ENCODE peak calls at places on chromosome 3, in five cellular contexts. One of them, this sample, is unnamed.

GRCh38 chr3:122324871-122325323 is at the start of gene CSTA:
- DNase-seq in sigmoid colon: no peak
- DNase-seq in lower leg skin: no peak
- DNase-seq in breast epithelium: no peak
- DNase-seq in GM12891: no peak
- DNase-seq in this sample: no peak

GRCh38 chr3:30319713-30320112 is 286.7 kb upstream of the TGFBR2 start:
- DNase-seq in breast epithelium: no peak
- DNase-seq in lower leg skin: peak
- DNase-seq in sigmoid colon: no peak
- DNase-seq in GM12891: no peak
- DNase-seq in this sample: no peak

GRCh38 chr3:148400754-148401153 is 296.9 kb upstream of the AGTR1 start:
- DNase-seq in breast epithelium: no peak
- DNase-seq in lower leg skin: no peak
- DNase-seq in GM12891: no peak
- DNase-seq in sigmoid colon: no peak
- DNase-seq in this sample: no peak

GRCh38 chr3:182241777-182242556 is 530.2 kb downstream of the SOX2 start:
- DNase-seq in lower leg skin: peak
- DNase-seq in sigmoid colon: peak
- DNase-seq in breast epithelium: no peak
- DNase-seq in GM12891: no peak
- DNase-seq in this sample: no peak

GRCh38 chr3:49469037-49469875 is 811 bp upstream of the DAG1 start:
- DNase-seq in breast epithelium: peak
- DNase-seq in lower leg skin: peak
- DNase-seq in sigmoid colon: peak
- DNase-seq in GM12891: no peak
- DNase-seq in this sample: no peak

GRCh38 chr3:134033315-134033996 is 3.7 kb upstream of the SLCO2A1 start:
- DNase-seq in breast epithelium: no peak
- DNase-seq in sigmoid colon: peak
- DNase-seq in lower leg skin: no peak
- DNase-seq in GM12891: no peak
- DNase-seq in this sample: no peak

GRCh38 chr3:146209371-146209770 is 41.5 kb downstream of the PLSCR4 start:
- DNase-seq in sigmoid colon: no peak
- DNase-seq in lower leg skin: no peak
- DNase-seq in GM12891: no peak
- DNase-seq in breast epithelium: no peak
- DNase-seq in this sample: no peak

GRCh38 chr3:50512131-50512530 is 8.7 kb upstream of the CACNA2D2 start:
- DNase-seq in sigmoid colon: no peak
- DNase-seq in GM12891: no peak
- DNase-seq in breast epithelium: no peak
- DNase-seq in lower leg skin: no peak
- DNase-seq in this sample: no peak

GRCh38 chr3:84265768-84266167 is 693.0 kb upstream of the CADM2 start:
- DNase-seq in breast epithelium: no peak
- DNase-seq in lower leg skin: no peak
- DNase-seq in GM12891: no peak
- DNase-seq in sigmoid colon: no peak
- DNase-seq in this sample: no peak

GRCh38 chr3:123120546-123120945 is 53.7 kb downstream of the PDIA5 start:
- DNase-seq in sigmoid colon: no peak
- DNase-seq in lower leg skin: no peak
- DNase-seq in GM12891: no peak
- DNase-seq in breast epithelium: no peak
- DNase-seq in this sample: no peak

GRCh38 chr3:11705049-11705448 is 61.3 kb upstream of the VGLL4 start:
- DNase-seq in sigmoid colon: no peak
- DNase-seq in lower leg skin: no peak
- DNase-seq in breast epithelium: no peak
- DNase-seq in GM12891: no peak
- DNase-seq in this sample: no peak

GRCh38 chr3:88168171-88168570 is 18.4 kb downstream of the C3orf38 start:
- DNase-seq in GM12891: no peak
- DNase-seq in lower leg skin: no peak
- DNase-seq in sigmoid colon: no peak
- DNase-seq in breast epithelium: no peak
- DNase-seq in this sample: no peak
- TF ChIP-seq POLR2A in GM12891: no peak
- TF ChIP-seq POLR2A in lower leg skin: no peak
- TF ChIP-seq POLR2A in sigmoid colon: no peak
- TF ChIP-seq POLR2A in breast epithelium: no peak
- TF ChIP-seq POLR2A in this sample: no peak

GRCh38 chr3:60600848-60601247 is 650.4 kb downstream of the FHIT start:
- DNase-seq in sigmoid colon: no peak
- DNase-seq in GM12891: no peak
- DNase-seq in lower leg skin: no peak
- DNase-seq in breast epithelium: no peak
- DNase-seq in this sample: no peak

GRCh38 chr3:60599586-60599985 is 651.7 kb downstream of the FHIT start:
- DNase-seq in breast epithelium: no peak
- DNase-seq in lower leg skin: no peak
- DNase-seq in sigmoid colon: no peak
- DNase-seq in GM12891: no peak
- DNase-seq in this sample: no peak

GRCh38 chr3:60598668-60599067 is 652.6 kb downstream of the FHIT start:
- DNase-seq in lower leg skin: no peak
- DNase-seq in GM12891: no peak
- DNase-seq in sigmoid colon: no peak
- DNase-seq in breast epithelium: no peak
- DNase-seq in this sample: no peak

GRCh38 chr3:60609446-60609845 is 641.8 kb downstream of the FHIT start:
- DNase-seq in breast epithelium: no peak
- DNase-seq in GM12891: no peak
- DNase-seq in sigmoid colon: no peak
- DNase-seq in lower leg skin: no peak
- DNase-seq in this sample: no peak

DNA sequence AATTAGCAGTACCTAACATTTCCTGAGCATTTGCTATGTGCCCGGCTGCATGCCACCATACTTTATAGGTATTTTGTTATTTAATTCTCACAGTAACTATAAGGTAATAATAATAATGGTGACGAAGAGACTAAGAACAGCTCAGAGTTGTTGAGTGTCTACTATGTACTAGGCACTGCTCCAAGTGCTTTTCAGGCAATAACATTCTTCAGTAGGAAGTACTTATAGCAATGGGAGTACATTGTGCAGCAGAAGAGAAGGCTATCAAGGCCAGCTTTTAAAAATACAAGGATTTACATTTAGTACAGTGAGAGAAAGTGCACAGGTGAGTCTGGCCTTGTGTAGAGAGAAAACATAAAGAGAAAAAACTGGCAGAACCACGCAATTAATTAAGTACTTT is 647.4 kb downstream of the FHIT start:
- DNase-seq in sigmoid colon: no peak
- DNase-seq in breast epithelium: no peak
- DNase-seq in lower leg skin: no peak
- DNase-seq in GM12891: no peak
- DNase-seq in this sample: no peak
- TF ChIP-seq POLR2A in sigmoid colon: no peak
- TF ChIP-seq POLR2A in breast epithelium: no peak
- TF ChIP-seq POLR2A in lower leg skin: no peak
- TF ChIP-seq POLR2A in GM12891: no peak
- TF ChIP-seq POLR2A in this sample: no peak

DNA sequence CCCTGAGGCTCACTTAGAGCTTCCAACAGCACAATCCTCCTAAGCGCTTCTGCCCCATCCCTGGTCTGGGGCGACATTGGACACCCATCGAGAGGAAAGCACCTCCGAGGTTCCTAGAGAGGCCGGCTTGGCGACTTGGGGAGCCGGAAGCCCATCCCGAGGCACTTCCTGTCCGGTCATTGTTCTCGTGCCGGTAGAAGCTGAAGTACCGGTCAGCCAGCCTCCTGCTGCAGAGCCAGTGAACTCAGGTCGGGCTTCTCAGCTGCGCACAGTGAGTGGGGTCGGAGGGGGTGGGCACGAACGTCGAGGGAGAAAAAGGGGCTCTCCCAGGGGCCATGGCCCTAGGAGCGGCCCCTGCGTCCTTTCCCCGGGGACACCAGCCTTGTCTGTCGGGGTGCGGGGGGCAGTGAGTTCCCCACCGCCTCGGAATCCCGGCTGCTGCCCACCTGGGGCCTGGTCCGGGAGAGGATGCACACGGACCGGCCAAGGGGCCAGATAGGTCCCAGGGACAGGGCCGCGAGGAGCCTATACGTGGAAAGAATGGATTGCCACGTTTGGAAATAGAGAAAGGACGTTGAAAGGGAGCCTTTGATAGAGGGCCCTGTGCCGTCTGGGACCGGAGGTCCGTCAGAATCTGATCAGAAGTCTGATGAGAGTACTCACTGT is at the start of gene ZNF35:
- DNase-seq in lower leg skin: peak
- DNase-seq in GM12891: peak
- DNase-seq in breast epithelium: peak
- DNase-seq in sigmoid colon: peak
- DNase-seq in this sample: no peak
- TF ChIP-seq POLR2A in lower leg skin: no peak
- TF ChIP-seq POLR2A in GM12891: peak
- TF ChIP-seq POLR2A in breast epithelium: no peak
- TF ChIP-seq POLR2A in sigmoid colon: no peak
- TF ChIP-seq POLR2A in this sample: no peak

GRCh38 chr3:13335062-13335461 is 85.1 kb downstream of the NUP210 start:
- DNase-seq in sigmoid colon: no peak
- DNase-seq in GM12891: no peak
- DNase-seq in breast epithelium: no peak
- DNase-seq in lower leg skin: no peak
- DNase-seq in this sample: no peak

GRCh38 chr3:13332740-13333139 is 87.4 kb downstream of the NUP210 start:
- DNase-seq in sigmoid colon: no peak
- DNase-seq in GM12891: no peak
- DNase-seq in lower leg skin: no peak
- DNase-seq in breast epithelium: no peak
- DNase-seq in this sample: no peak

GRCh38 chr3:13333236-13333897 is 86.8 kb downstream of the NUP210 start:
- DNase-seq in sigmoid colon: no peak
- DNase-seq in breast epithelium: no peak
- DNase-seq in GM12891: no peak
- DNase-seq in lower leg skin: no peak
- DNase-seq in this sample: no peak

GRCh38 chr3:13329746-13330145 is 90.4 kb downstream of the NUP210 start:
- DNase-seq in lower leg skin: no peak
- DNase-seq in GM12891: no peak
- DNase-seq in breast epithelium: no peak
- DNase-seq in sigmoid colon: no peak
- DNase-seq in this sample: no peak

DNA sequence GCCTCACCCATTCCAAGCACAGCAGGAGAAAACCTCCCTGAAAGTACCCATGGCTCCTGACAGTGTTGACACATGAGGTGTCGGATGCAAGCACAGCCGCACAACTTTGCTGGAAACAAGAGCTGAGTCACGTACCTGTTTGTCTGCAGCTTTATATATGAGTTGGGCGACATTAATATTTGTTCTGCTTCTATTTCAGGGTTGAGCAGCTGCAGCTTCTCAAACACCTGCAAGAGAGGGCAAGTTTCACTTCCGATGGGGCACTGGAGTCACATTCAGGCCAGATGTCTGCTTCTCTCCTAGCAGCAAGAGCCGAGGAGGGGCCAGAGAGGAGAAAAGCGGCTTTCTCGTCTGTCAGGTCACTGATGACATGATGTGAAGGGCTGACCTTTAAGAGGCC is 88.0 kb downstream of the NUP210 start:
- DNase-seq in sigmoid colon: no peak
- DNase-seq in lower leg skin: no peak
- DNase-seq in GM12891: peak
- DNase-seq in breast epithelium: no peak
- DNase-seq in this sample: peak
- TF ChIP-seq POLR2A in sigmoid colon: no peak
- TF ChIP-seq POLR2A in lower leg skin: no peak
- TF ChIP-seq POLR2A in GM12891: no peak
- TF ChIP-seq POLR2A in breast epithelium: no peak
- TF ChIP-seq POLR2A in this sample: no peak

GRCh38 chr3:81758275-81758674 is 3.2 kb downstream of the GBE1 start:
- DNase-seq in lower leg skin: peak
- DNase-seq in sigmoid colon: no peak
- DNase-seq in breast epithelium: no peak
- DNase-seq in GM12891: no peak
- DNase-seq in this sample: no peak

GRCh38 chr3:81761904-81762565 is 590 bp upstream of the GBE1 start:
- DNase-seq in breast epithelium: no peak
- DNase-seq in GM12891: no peak
- DNase-seq in sigmoid colon: no peak
- DNase-seq in lower leg skin: no peak
- DNase-seq in this sample: no peak

GRCh38 chr3:81760215-81760614 is 1.2 kb downstream of the GBE1 start:
- DNase-seq in lower leg skin: no peak
- DNase-seq in breast epithelium: no peak
- DNase-seq in sigmoid colon: no peak
- DNase-seq in GM12891: no peak
- DNase-seq in this sample: no peak

GRCh38 chr3:81764665-81765064 is 3.2 kb upstream of the GBE1 start:
- DNase-seq in lower leg skin: no peak
- DNase-seq in sigmoid colon: no peak
- DNase-seq in breast epithelium: no peak
- DNase-seq in GM12891: no peak
- DNase-seq in this sample: no peak

DNA sequence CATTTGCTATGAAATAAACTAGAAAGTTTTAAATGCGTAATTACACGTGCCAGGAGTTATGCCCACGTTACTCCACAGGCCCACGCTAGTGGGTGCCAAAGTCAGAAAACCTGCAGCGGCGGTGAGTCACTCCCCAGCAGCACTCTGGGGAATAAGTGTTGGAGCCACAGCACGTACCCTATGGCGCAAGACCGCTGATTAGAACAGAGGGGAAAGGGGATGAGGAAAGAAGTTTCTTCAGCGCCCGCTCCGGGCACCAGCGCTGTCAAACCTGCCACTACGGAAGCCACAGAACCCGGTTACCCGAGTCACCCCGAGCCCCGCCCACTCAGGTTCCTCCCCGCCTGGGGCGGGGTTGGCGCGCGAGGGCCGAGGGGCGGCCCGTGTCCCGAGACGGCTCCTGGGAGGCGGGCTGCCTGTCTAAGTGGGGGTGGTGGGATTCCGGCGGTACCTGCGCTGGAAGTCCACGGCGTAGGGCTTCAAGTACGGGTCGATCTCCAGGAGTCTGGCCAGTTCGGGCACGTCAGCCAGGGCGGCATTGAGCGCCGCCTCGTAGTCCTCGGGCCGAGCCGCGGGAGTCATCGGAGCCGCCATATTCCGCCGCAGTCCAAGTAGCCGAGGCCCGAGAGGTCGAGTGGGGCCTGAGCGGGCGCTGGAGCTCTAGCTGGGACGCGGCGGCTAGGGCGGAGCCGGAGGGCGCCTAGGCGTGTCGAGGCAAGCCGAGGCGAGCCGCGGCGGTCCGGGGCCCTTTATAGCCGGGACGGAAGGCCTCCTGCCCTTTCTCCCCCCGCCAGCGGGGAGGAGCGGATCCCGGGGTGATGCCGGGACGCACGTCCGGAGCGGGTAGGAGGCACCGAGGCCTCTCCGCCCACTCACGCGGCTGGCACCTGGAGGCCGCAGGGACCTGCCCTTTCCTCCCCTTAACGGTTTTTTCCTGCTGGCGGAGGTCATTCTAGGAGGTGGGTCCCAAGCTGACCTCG is at the start of gene GBE1:
- DNase-seq in lower leg skin: peak
- DNase-seq in sigmoid colon: peak
- DNase-seq in breast epithelium: peak
- DNase-seq in GM12891: peak
- DNase-seq in this sample: peak
- TF ChIP-seq POLR2A in lower leg skin: no peak
- TF ChIP-seq POLR2A in sigmoid colon: peak
- TF ChIP-seq POLR2A in breast epithelium: peak
- TF ChIP-seq POLR2A in GM12891: peak
- TF ChIP-seq POLR2A in this sample: no peak

This sample was measured in esophagus squamous epithelium.